ENCODE peak calls at places on chromosomes 6 and 20, in six cellular contexts. One of them, this sample, is unnamed. For H3K27me3, the result is how much of the 10 kb centered on the place peaks cover.

GRCh38 chr6:3427740-3428085 is 29.1 kb downstream of the SLC22A23 start:
- DNase-seq in neural progenitor cell: no peak
- DNase-seq in ascending aorta: no peak
- DNase-seq in neuronal stem cell: no peak
- DNase-seq in body of pancreas: peak
- DNase-seq in AG04450: no peak
- DNase-seq in this sample: no peak

GRCh38 chr6:149063443-149063842 is 254.1 kb upstream of the TAB2 start:
- DNase-seq in neuronal stem cell: no peak
- DNase-seq in ascending aorta: no peak
- DNase-seq in body of pancreas: no peak
- DNase-seq in neural progenitor cell: no peak
- DNase-seq in AG04450: no peak
- DNase-seq in this sample: no peak

GRCh38 chr20:32062776-32063170 is 10.7 kb downstream of the HCK start:
- DNase-seq in neural progenitor cell: no peak
- DNase-seq in body of pancreas: peak
- DNase-seq in AG04450: no peak
- DNase-seq in ascending aorta: peak
- DNase-seq in neuronal stem cell: no peak
- DNase-seq in this sample: no peak

GRCh38 chr6:79586548-79586947 is 44.6 kb upstream of the SH3BGRL2 start:
- DNase-seq in AG04450: no peak
- DNase-seq in body of pancreas: no peak
- DNase-seq in ascending aorta: no peak
- DNase-seq in neuronal stem cell: no peak
- DNase-seq in neural progenitor cell: peak
- DNase-seq in this sample: no peak

GRCh38 chr20:46905364-46906125 is 10.9 kb downstream of the EYA2 start:
- DNase-seq in AG04450: no peak
- DNase-seq in body of pancreas: no peak
- DNase-seq in neural progenitor cell: no peak
- DNase-seq in neuronal stem cell: no peak
- DNase-seq in ascending aorta: no peak
- DNase-seq in this sample: no peak

GRCh38 chr6:163828038-163828790 is 413.7 kb downstream of the QKI start:
- DNase-seq in AG04450: no peak
- DNase-seq in body of pancreas: no peak
- DNase-seq in ascending aorta: no peak
- DNase-seq in neural progenitor cell: peak
- DNase-seq in neuronal stem cell: no peak
- DNase-seq in this sample: no peak

GRCh38 chr20:44950368-44950767 is 9.8 kb downstream of the TOMM34 start:
- DNase-seq in body of pancreas: no peak
- DNase-seq in ascending aorta: no peak
- DNase-seq in AG04450: no peak
- DNase-seq in neural progenitor cell: no peak
- DNase-seq in neuronal stem cell: no peak
- DNase-seq in this sample: no peak

GRCh38 chr6:164665328-164665727 is 644.1 kb downstream of the C6orf118 start:
- DNase-seq in neural progenitor cell: no peak
- DNase-seq in ascending aorta: no peak
- DNase-seq in AG04450: no peak
- DNase-seq in neuronal stem cell: no peak
- DNase-seq in body of pancreas: no peak
- DNase-seq in this sample: no peak

GRCh38 chr20:914727-915498 is 1.2 kb downstream of the ANGPT4 start:
- DNase-seq in body of pancreas: no peak
- DNase-seq in neuronal stem cell: no peak
- DNase-seq in ascending aorta: no peak
- DNase-seq in neural progenitor cell: no peak
- DNase-seq in AG04450: no peak
- DNase-seq in this sample: no peak

GRCh38 chr6:151067684-151068596 is 171.8 kb upstream of the AKAP12 start:
- DNase-seq in AG04450: peak
- DNase-seq in ascending aorta: peak
- DNase-seq in neural progenitor cell: no peak
- DNase-seq in neuronal stem cell: no peak
- DNase-seq in body of pancreas: peak
- DNase-seq in this sample: peak

GRCh38 chr6:138116661-138116999 is 9.4 kb upstream of the PERP start:
- DNase-seq in AG04450: no peak
- DNase-seq in neuronal stem cell: no peak
- DNase-seq in ascending aorta: no peak
- DNase-seq in neural progenitor cell: no peak
- DNase-seq in body of pancreas: no peak
- DNase-seq in this sample: no peak

GRCh38 chr6:45543298-45544235 is 165.8 kb upstream of the SUPT3H start:
- DNase-seq in ascending aorta: no peak
- DNase-seq in neuronal stem cell: no peak
- DNase-seq in neural progenitor cell: no peak
- DNase-seq in body of pancreas: no peak
- DNase-seq in AG04450: no peak
- DNase-seq in this sample: no peak

GRCh38 chr20:21137078-21137477 is 11.2 kb downstream of the KIZ start:
- DNase-seq in neuronal stem cell: no peak
- DNase-seq in neural progenitor cell: no peak
- DNase-seq in body of pancreas: no peak
- DNase-seq in ascending aorta: no peak
- DNase-seq in AG04450: no peak
- DNase-seq in this sample: no peak

DNA sequence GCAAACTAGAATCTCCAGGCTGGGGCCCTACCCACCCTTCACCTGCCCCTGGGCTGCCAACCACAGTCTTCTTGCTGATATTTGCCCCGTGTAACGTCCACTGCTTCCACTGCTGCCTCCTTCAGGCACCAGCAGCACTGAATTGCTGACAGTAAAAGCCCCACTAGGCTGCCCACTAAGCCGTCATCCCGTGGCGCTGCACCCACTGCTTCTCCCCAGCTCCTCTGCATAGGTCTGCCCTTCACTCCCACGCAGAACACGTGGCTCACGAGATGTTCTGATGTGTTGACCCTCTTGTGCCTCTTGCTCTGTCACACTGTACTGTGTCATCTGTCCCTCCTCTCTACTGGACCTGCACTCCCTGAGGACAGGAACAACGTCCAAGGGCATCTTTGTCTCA is 86.3 kb upstream of the HIVEP1 start:
- DNase-seq in body of pancreas: no peak
- DNase-seq in neuronal stem cell: no peak
- DNase-seq in AG04450: no peak
- DNase-seq in ascending aorta: no peak
- DNase-seq in neural progenitor cell: no peak
- DNase-seq in this sample: no peak
- H3K27ac ChIP-seq in body of pancreas: no peak
- H3K27ac ChIP-seq in neuronal stem cell: no peak
- H3K27ac ChIP-seq in AG04450: no peak
- H3K27ac ChIP-seq in ascending aorta: no peak
- H3K27ac ChIP-seq in neural progenitor cell: no peak
- H3K27ac ChIP-seq in this sample: no peak

GRCh38 chr20:38313676-38314075 is 9.7 kb downstream of the BPI start:
- DNase-seq in neural progenitor cell: no peak
- DNase-seq in neuronal stem cell: no peak
- DNase-seq in AG04450: no peak
- DNase-seq in ascending aorta: no peak
- DNase-seq in body of pancreas: no peak
- DNase-seq in this sample: no peak
- H3K27me3 ChIP-seq in neural progenitor cell: under half
- H3K27me3 ChIP-seq in neuronal stem cell: under half
- H3K27me3 ChIP-seq in AG04450: under half
- H3K27me3 ChIP-seq in ascending aorta: under half
- H3K27me3 ChIP-seq in body of pancreas: under half
- H3K27me3 ChIP-seq in this sample: under half

DNA sequence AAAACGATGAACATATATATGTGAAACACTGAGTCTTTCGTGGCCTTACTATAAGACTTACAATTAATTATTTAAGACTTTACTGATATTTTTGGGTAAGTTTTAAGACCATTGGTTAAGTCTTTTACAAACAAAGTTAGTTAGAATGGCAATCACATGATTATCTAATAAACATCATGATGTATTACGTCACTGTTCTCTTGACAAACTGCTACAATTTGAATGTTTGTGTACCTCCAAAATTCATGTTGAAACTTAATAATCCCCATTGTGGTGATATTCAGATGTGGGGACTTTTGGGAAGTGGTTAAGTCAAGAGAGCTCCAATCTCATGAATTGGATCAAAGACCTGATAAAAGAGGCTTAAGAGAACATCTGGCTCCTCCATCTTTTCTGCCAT is 25.9 kb upstream of the B3GAT2 start:
- DNase-seq in ascending aorta: no peak
- DNase-seq in neuronal stem cell: no peak
- DNase-seq in neural progenitor cell: no peak
- DNase-seq in AG04450: no peak
- DNase-seq in body of pancreas: no peak
- DNase-seq in this sample: no peak
- H3K27ac ChIP-seq in ascending aorta: no peak
- H3K27ac ChIP-seq in neuronal stem cell: no peak
- H3K27ac ChIP-seq in neural progenitor cell: no peak
- H3K27ac ChIP-seq in AG04450: no peak
- H3K27ac ChIP-seq in body of pancreas: no peak
- H3K27ac ChIP-seq in this sample: no peak

GRCh38 chr6:44271914-44272313 is 1.7 kb downstream of the TMEM151B start:
- DNase-seq in ascending aorta: no peak
- DNase-seq in neuronal stem cell: no peak
- DNase-seq in body of pancreas: no peak
- DNase-seq in AG04450: no peak
- DNase-seq in neural progenitor cell: no peak
- DNase-seq in this sample: no peak
- H3K27me3 ChIP-seq in ascending aorta: under half
- H3K27me3 ChIP-seq in neuronal stem cell: under half
- H3K27me3 ChIP-seq in body of pancreas: under half
- H3K27me3 ChIP-seq in AG04450: half or more
- H3K27me3 ChIP-seq in neural progenitor cell: under half
- H3K27me3 ChIP-seq in this sample: under half